ENCODE peak calls at places on chromosomes 12 and 14, in nine cellular contexts. F is endothelial cell, R is transverse colon, J is pancreas, L is H1, D is RWPE2, K is GM13976, Q is choroid plexus epithelial cell, W is AG09309. H is an unnamed sample.
A peak's percentile ranks its signal among the peaks of the same experiment; 100 is the strongest.

GRCh38 chr12:123971770-123972447 is 722 bp downstream of the CCDC92 start:
- DNase-seq in F (peak; percentile 27), R (peak; percentile 49), J (peak; percentile 67), L (peak; percentile 85), D (no peak), K (no peak), Q (peak; percentile 64), W (no peak), H (peak; percentile 49)

GRCh38 chr12:56983386-56983785 is 23.0 kb downstream of the ZBTB39 start:
- DNase-seq in F (no peak), R (no peak), J (no peak), L (no peak), D (no peak), K (no peak), Q (no peak), W (no peak), H (no peak)

GRCh38 chr14:65263161-65263788 is 149.3 kb upstream of the FUT8 start:
- DNase-seq in F (no peak), R (no peak), J (no peak), L (no peak), D (no peak), K (no peak), Q (no peak), W (no peak), H (no peak)

GRCh38 chr12:28568083-28568482 is 377.8 kb downstream of the CCDC91 start:
- DNase-seq in F (no peak), R (peak; percentile 14), J (no peak), L (no peak), D (no peak), K (no peak), Q (peak; percentile 93), W (peak; percentile 87), H (no peak)

GRCh38 chr12:99809921-99810320 is 162.4 kb downstream of the GARIN6 start:
- DNase-seq in F (no peak), R (no peak), J (no peak), L (no peak), D (no peak), K (no peak), Q (no peak), W (no peak), H (no peak)

GRCh38 chr12:14910090-14910915 is 24.6 kb upstream of the MGP start:
- DNase-seq in F (no peak), R (no peak), J (no peak), L (no peak), D (no peak), K (no peak), Q (peak; percentile 57), W (no peak), H (no peak)

GRCh38 chr14:35849122-35849521 is 23.0 kb downstream of the BRMS1L start:
- DNase-seq in F (no peak), R (no peak), J (no peak), L (no peak), D (no peak), K (no peak), Q (no peak), W (no peak), H (no peak)

GRCh38 chr12:101671157-101671791 is 26.2 kb upstream of the CHPT1 start:
- DNase-seq in F (no peak), R (peak; percentile 44), J (no peak), L (no peak), D (no peak), K (peak; percentile 24), Q (no peak), W (no peak), H (peak; percentile 22)

DNA sequence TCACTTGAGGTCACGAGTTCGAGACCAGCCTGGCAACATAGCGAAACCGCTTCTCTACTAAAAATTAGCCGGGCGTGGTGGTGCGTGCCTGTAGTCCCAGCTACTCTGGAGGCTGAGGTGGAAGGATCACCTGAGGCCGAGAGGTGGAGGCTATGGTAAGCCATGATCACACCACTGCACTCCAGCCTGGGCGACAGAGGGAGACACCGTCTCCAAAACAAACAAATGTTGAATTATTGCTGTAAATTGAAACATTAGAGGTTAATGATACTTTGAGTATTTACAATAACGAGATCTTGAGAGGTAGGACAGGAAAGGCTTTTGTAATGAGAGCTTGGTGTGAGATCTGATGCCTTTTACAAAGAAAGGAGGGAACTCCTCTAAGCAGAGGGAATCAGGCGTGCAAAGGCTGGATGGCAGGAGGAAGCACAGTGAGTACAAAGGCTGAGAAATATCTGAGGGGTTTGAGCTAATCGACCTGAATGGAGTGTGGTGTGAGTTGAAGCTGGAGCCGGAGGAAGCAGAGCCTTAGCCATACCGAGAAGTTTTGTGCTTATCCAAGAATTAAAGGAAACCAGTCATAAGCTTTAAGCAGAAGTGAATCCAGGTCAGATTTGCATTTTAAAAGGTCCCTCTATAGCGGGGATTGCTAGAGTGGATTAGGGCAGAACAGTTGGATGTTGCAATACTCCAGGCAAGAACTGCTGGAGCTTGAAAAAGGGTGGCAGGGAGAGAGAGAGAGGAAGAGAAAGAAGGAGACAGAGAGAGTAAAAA is 1.1 kb downstream of the RHNO1 start:
- DNase-seq in F (no peak), R (no peak), J (no peak), L (no peak), D (no peak), K (no peak), Q (peak; percentile 67), W (no peak), H (no peak)
- TF ChIP-seq CTCF in F (no peak), R (no peak), J (no peak), L (no peak), D (peak; percentile 5), K (no peak), Q (peak; percentile 20), W (no peak), H (no peak)

GRCh38 chr12:1993341-1993740 is 10.9 kb downstream of the DCP1B start:
- DNase-seq in F (no peak), R (no peak), J (no peak), L (no peak), D (no peak), K (no peak), Q (peak; percentile 92), W (peak; percentile 94), H (no peak)

GRCh38 chr12:1995205-1995896 is 8.9 kb downstream of the DCP1B start:
- DNase-seq in F (no peak), R (no peak), J (no peak), L (no peak), D (no peak), K (peak; percentile 20), Q (no peak), W (no peak), H (no peak)

GRCh38 chr12:1993871-1994371 is 10.3 kb downstream of the DCP1B start:
- DNase-seq in F (no peak), R (peak; percentile 60), J (no peak), L (no peak), D (no peak), K (no peak), Q (peak; percentile 87), W (peak; percentile 78), H (no peak)

GRCh38 chr12:1992732-1993131 is 11.5 kb downstream of the DCP1B start:
- DNase-seq in F (no peak), R (no peak), J (no peak), L (no peak), D (no peak), K (no peak), Q (no peak), W (no peak), H (no peak)

DNA sequence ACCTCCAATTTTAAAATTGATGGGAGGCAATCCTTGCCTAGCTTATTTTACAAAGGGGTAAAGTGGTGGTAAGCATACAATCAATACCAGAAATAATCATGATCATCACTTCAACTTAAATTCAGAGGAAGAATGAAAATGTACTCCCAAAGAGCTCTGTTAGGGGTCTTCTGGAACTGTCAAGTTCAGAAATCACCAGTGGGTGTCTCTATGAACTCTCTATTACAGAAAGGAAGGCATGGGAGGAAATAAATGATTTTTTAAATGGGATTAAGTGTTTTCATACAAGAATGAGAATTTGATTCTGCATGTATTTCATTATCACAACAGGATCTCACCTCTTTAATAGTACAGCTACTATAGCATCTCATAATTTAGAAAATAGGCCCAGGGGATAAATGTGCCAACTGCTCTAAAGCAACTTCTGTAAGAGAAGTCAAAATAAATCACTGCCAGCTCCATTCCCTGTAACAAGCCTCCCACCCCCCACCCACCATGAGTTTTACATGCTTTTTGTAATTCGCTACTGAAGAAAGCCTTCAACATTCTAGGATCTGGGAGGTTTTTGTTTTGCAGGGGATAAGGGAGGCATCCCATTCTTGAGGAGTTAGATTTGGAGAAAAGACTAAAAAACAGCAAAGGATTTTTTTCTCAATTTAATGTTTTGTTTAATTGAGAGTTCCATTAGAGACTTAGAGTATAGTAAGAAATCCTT is 9.7 kb downstream of the DCP1B start:
- DNase-seq in F (no peak), R (no peak), J (no peak), L (no peak), D (no peak), K (no peak), Q (no peak), W (no peak), H (no peak)
- TF ChIP-seq CTCF in F (no peak), R (no peak), J (no peak), L (no peak), D (no peak), K (no peak), Q (peak; percentile 14), W (no peak), H (no peak)

GRCh38 chr14:22824711-22825359 is 4.9 kb upstream of the MRPL52 start:
- DNase-seq in F (no peak), R (no peak), J (no peak), L (no peak), D (no peak), K (no peak), Q (peak; percentile 97), W (peak; percentile 81), H (no peak)

GRCh38 chr14:22830329-22831010 is 783 bp downstream of the MRPL52 start:
- DNase-seq in F (no peak), R (no peak), J (no peak), L (no peak), D (no peak), K (no peak), Q (no peak), W (no peak), H (no peak)

GRCh38 chr14:22835505-22835904 is 880 bp upstream of the MMP14 start:
- DNase-seq in F (no peak), R (no peak), J (no peak), L (no peak), D (no peak), K (no peak), Q (no peak), W (no peak), H (no peak)

DNA sequence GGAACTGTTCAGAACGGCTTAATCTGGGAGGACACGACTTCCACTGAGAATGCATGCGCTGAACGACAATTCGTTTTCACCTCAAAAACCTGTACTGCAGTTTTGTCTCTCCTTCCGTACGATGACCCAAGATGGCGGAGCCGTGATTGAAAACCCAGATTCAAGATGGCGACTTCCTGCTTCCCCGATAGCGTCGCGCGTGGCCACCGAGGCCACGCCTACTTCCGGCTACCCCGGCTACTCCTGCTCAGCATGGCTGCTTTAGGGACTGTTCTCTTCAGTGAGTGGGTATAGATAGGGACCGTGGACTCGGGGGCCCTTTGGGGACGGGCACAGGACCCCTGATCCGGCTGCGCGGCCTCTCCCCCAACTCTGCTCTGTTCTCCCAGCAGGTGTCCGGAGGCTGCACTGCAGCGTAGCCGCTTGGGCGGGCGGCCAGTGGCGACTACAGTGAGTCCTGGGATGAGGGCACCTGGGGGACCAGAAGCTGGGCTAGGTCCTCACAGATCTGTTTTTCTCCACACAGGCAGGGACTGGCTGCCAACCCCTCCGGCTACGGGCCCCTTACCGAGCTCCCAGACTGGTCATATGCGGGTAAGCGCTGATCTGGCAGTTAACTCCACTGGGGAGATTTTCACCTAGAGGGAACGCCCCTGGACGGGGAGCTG is at the start of gene MRPL52:
- DNase-seq in F (peak; percentile 80), R (peak; percentile 93), J (peak; percentile 89), L (no peak), D (peak; percentile 90), K (peak; percentile 93), Q (peak; percentile 91), W (no peak), H (peak; percentile 76)
- TF ChIP-seq CTCF in F (no peak), R (no peak), J (no peak), L (no peak), D (no peak), K (no peak), Q (no peak), W (no peak), H (no peak)

DNA sequence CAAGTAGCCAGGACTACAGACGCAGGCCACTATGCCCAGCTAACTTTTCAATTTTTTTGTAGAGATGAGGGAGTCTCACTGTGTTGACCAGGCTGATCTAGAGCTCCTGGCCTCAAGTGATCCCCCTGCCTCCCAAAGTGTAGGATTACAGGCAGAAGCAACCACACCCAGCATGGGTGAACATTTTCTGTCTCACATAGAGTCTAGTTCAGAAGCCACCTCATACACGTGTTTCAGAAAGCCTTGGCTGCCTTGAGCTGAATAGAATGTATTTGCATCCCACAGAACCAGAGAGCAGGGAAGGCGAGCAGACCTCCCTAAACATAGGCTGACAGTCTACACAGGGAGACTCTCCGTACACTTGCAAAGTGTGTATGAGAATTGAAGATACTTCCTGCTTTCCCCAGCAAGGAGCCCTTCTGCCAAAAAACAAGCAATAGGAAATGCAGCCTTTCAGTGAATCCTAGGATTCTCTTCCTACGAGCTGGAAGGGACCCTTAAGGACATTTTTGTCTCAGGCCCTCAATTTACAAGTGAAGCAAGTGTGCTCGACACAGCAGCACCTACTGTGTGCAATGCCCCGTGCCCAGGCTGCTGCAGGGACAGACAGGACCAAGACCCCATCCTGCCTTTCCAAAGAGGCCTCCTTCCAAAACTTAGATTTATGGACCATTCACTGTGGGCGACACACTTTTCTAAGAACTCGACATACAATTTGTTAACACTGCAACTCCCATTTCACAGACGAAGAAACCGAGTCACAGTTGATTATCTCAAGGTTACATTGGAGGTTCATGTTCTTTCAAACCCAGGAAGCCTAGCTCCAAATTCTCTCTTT is 11.2 kb downstream of the NUAK1 start:
- DNase-seq in F (no peak), R (no peak), J (no peak), L (no peak), D (no peak), K (no peak), Q (peak; percentile 65), W (no peak), H (no peak)
- TF ChIP-seq CTCF in F (no peak), R (no peak), J (no peak), L (peak; percentile 11), D (no peak), K (no peak), Q (peak; percentile 34), W (no peak), H (no peak)

H was measured in activated B cell treated with CpG ODN at 0.5 μM for 24 hours.